ENCODE peak calls at places on chromosomes 7 and 10, in ten cellular contexts. D is T-helper 2 cell, E is Peyer's patch, L is cardiac fibroblast, Q is NCI-H2171 treated with DMSO at 0.1 percent for 48 hours, J is body of pancreas, T is bronchial epithelial cell, I is ovary, B is Daoy, U is ascending aorta. Z is an unnamed sample.

GRCh38 chr7:12103948-12104347 is 107.1 kb upstream of the TMEM106B start:
- DNase-seq in D (no peak), E (no peak), L (no peak), Q (no peak), J (no peak), T (no peak), I (no peak), B (no peak), U (no peak), Z (no peak)

GRCh38 chr10:123117644-123118409 is 17.9 kb upstream of the HMX3 start:
- DNase-seq in D (no peak), E (no peak), L (no peak), Q (no peak), J (no peak), T (no peak), I (no peak), B (peak; percentile 33), U (no peak), Z (no peak)

GRCh38 chr7:151058766-151059361 is 525 bp upstream of the SLC4A2 start:
- DNase-seq in D (peak; percentile 23), E (no peak), L (peak; percentile 19), Q (peak; percentile 30), J (no peak), T (no peak), I (no peak), B (peak; percentile 54), U (no peak), Z (no peak)

GRCh38 chr7:57876-58275 is 134.5 kb upstream of the FAM20C start:
- DNase-seq in D (no peak), E (no peak), L (peak; percentile 45), Q (no peak), J (peak; percentile 10), T (no peak), I (no peak), B (no peak), U (no peak), Z (no peak)

GRCh38 chr10:104417629-104418292 is 64.1 kb downstream of the CFAP58 start:
- DNase-seq in D (peak; percentile 39), E (no peak), L (no peak), Q (no peak), J (no peak), T (no peak), I (no peak), B (no peak), U (no peak), Z (no peak)

GRCh38 chr10:34768261-34768971 is 46.7 kb downstream of the PARD3 start:
- DNase-seq in D (no peak), E (peak; percentile 81), L (peak; percentile 82), Q (no peak), J (peak; percentile 83), T (peak; percentile 73), I (no peak), B (peak; percentile 51), U (no peak), Z (peak; percentile 21)

GRCh38 chr7:108001759-108002725 is 919 bp downstream of the LAMB1 start:
- DNase-seq in D (no peak), E (peak; percentile 57), L (peak; percentile 38), Q (peak; percentile 68), J (no peak), T (peak; percentile 13), I (peak; percentile 69), B (peak; percentile 68), U (no peak), Z (peak; percentile 41)

GRCh38 chr10:103072276-103072675 is 120.8 kb downstream of the NT5C2 start:
- DNase-seq in D (no peak), E (no peak), L (no peak), Q (no peak), J (no peak), T (no peak), I (no peak), B (no peak), U (no peak), Z (no peak)

GRCh38 chr7:26097837-26098668 is 53.9 kb upstream of the NFE2L3 start:
- DNase-seq in D (no peak), E (no peak), L (no peak), Q (no peak), J (no peak), T (peak; percentile 21), I (no peak), B (peak; percentile 44), U (no peak), Z (no peak)

GRCh38 chr7:47318395-47319182 is 263.3 kb downstream of the TNS3 start:
- DNase-seq in D (no peak), E (no peak), L (no peak), Q (no peak), J (peak; percentile 7), T (no peak), I (no peak), B (no peak), U (no peak), Z (no peak)

GRCh38 chr10:30432631-30433285 is 1.2 kb upstream of the MAP3K8 start:
- DNase-seq in D (peak; percentile 17), E (peak; percentile 64), L (no peak), Q (no peak), J (peak; percentile 35), T (peak; percentile 54), I (peak; percentile 50), B (no peak), U (no peak), Z (no peak)

GRCh38 chr7:96045919-96046318 is 273.6 kb downstream of the DYNC1I1 start:
- DNase-seq in D (no peak), E (no peak), L (no peak), Q (no peak), J (no peak), T (peak; percentile 22), I (no peak), B (peak; percentile 13), U (no peak), Z (no peak)

GRCh38 chr10:20240643-20241042 is 424.4 kb downstream of the PLXDC2 start:
- DNase-seq in D (no peak), E (no peak), L (no peak), Q (no peak), J (no peak), T (no peak), I (no peak), B (no peak), U (no peak), Z (no peak)

GRCh38 chr10:125828311-125828710 is 5.0 kb downstream of the BCCIP start:
- DNase-seq in D (peak; percentile 14), E (no peak), L (no peak), Q (no peak), J (no peak), T (no peak), I (no peak), B (no peak), U (no peak), Z (no peak)

GRCh38 chr7:26910221-26910620 is 45.8 kb upstream of the SKAP2 start:
- DNase-seq in D (no peak), E (no peak), L (peak; percentile 32), Q (no peak), J (no peak), T (peak; percentile 80), I (peak; percentile 59), B (peak; percentile 89), U (no peak), Z (peak; percentile 36)

GRCh38 chr10:93115661-93116383 is 42.1 kb downstream of the CYP26A1 start:
- DNase-seq in D (peak; percentile 65), E (peak; percentile 70), L (peak; percentile 60), Q (peak; percentile 14), J (peak; percentile 67), T (peak; percentile 44), I (peak; percentile 25), B (peak; percentile 64), U (no peak), Z (peak; percentile 32)

GRCh38 chr10:68897336-68897741 is 3.8 kb upstream of the DDX50 start:
- DNase-seq in D (peak; percentile 55), E (no peak), L (peak; percentile 86), Q (peak; percentile 77), J (peak; percentile 37), T (peak; percentile 64), I (no peak), B (peak; percentile 63), U (no peak), Z (peak; percentile 77)

GRCh38 chr10:72009430-72010081 is 45.4 kb downstream of the CHST3 start:
- DNase-seq in D (no peak), E (no peak), L (peak; percentile 100), Q (no peak), J (peak; percentile 33), T (peak; percentile 80), I (peak; percentile 94), B (peak; percentile 79), U (peak; percentile 93), Z (peak; percentile 94)

GRCh38 chr10:123009105-123009805 is 449 bp downstream of the ACADSB start:
- DNase-seq in D (peak; percentile 17), E (peak; percentile 64), L (peak; percentile 7), Q (peak; percentile 8), J (peak; percentile 38), T (no peak), I (peak; percentile 38), B (peak; percentile 11), U (no peak), Z (no peak)

GRCh38 chr7:115678049-115678982 is 352.2 kb downstream of the TFEC start:
- DNase-seq in D (no peak), E (no peak), L (peak; percentile 48), Q (peak; percentile 51), J (peak; percentile 59), T (no peak), I (peak; percentile 26), B (peak; percentile 6), U (no peak), Z (peak; percentile 74)

GRCh38 chr7:113217314-113217713 is 99.0 kb upstream of the SMIM30 start:
- DNase-seq in D (no peak), E (no peak), L (peak; percentile 13), Q (no peak), J (no peak), T (no peak), I (no peak), B (no peak), U (no peak), Z (no peak)

GRCh38 chr7:96501318-96501717 is 179.4 kb upstream of the SLC25A13 start:
- DNase-seq in D (no peak), E (no peak), L (no peak), Q (no peak), J (no peak), T (no peak), I (no peak), B (no peak), U (no peak), Z (no peak)

GRCh38 chr10:90179696-90180407 is 478.5 kb downstream of the KIF20B start:
- DNase-seq in D (no peak), E (no peak), L (peak; percentile 97), Q (no peak), J (no peak), T (peak; percentile 99), I (no peak), B (peak; percentile 87), U (no peak), Z (peak; percentile 67)

GRCh38 chr10:103111031-103111917 is 81.8 kb downstream of the NT5C2 start:
- DNase-seq in D (peak; percentile 19), E (no peak), L (peak; percentile 55), Q (no peak), J (no peak), T (no peak), I (no peak), B (no peak), U (no peak), Z (peak; percentile 44)

GRCh38 chr10:11781114-11781513 is 38.9 kb downstream of the ECHDC3 start:
- DNase-seq in D (no peak), E (no peak), L (no peak), Q (no peak), J (no peak), T (no peak), I (no peak), B (no peak), U (no peak), Z (no peak)

GRCh38 chr10:130809181-130809580 is 502.3 kb downstream of the TCERG1L start:
- DNase-seq in D (no peak), E (no peak), L (no peak), Q (no peak), J (no peak), T (no peak), I (no peak), B (no peak), U (no peak), Z (no peak)

GRCh38 chr10:88743999-88744398 is 15.8 kb upstream of the LIPN start:
- DNase-seq in D (no peak), E (peak; percentile 55), L (no peak), Q (no peak), J (no peak), T (peak; percentile 26), I (no peak), B (no peak), U (no peak), Z (no peak)

GRCh38 chr10:104581884-104582603 is 59.0 kb upstream of the SORCS3 start:
- DNase-seq in D (no peak), E (no peak), L (no peak), Q (no peak), J (no peak), T (peak; percentile 88), I (no peak), B (no peak), U (no peak), Z (peak; percentile 55)

Z was measured in IMR-90.